ENCODE peak calls at places on chromosomes 7 and 10, in nine cellular contexts. B, Q, Y, X, A, V, G, R and L are unnamed samples.

GRCh38 chr7:98217623-98218582 is 6.7 kb downstream of the BHLHA15 start:
- DNase-seq in B (no peak), Q (peak; percentile 37), Y (peak; percentile 46), X (no peak), A (no peak), V (no peak), G (no peak), R (no peak), L (no peak)

GRCh38 chr7:44052771-44053365 is 8.4 kb downstream of the DBNL start:
- DNase-seq in B (no peak), Q (no peak), Y (peak; percentile 18), X (no peak), A (no peak), V (no peak), G (no peak), R (no peak), L (peak; percentile 14)

GRCh38 chr10:120948889-120949382 is 97.8 kb downstream of the WDR11 start:
- DNase-seq in B (no peak), Q (peak; percentile 56), Y (peak; percentile 73), X (peak; percentile 68), A (peak; percentile 52), V (peak; percentile 65), G (peak; percentile 67), R (peak; percentile 86), L (peak; percentile 88)

GRCh38 chr7:30074422-30075030 is 46.3 kb downstream of the PLEKHA8 start:
- DNase-seq in B (no peak), Q (no peak), Y (no peak), X (no peak), A (no peak), V (peak; percentile 70), G (no peak), R (peak; percentile 79), L (no peak)

GRCh38 chr10:60627778-60628773 is 150.2 kb upstream of the CDK1 start:
- DNase-seq in B (no peak), Q (no peak), Y (no peak), X (no peak), A (no peak), V (no peak), G (no peak), R (no peak), L (no peak)

GRCh38 chr10:132675031-132675740 is 110.8 kb downstream of the NKX6-2 start:
- DNase-seq in B (no peak), Q (no peak), Y (peak; percentile 15), X (no peak), A (no peak), V (no peak), G (no peak), R (no peak), L (no peak)

GRCh38 chr10:28105561-28105960 is 106.7 kb upstream of the ODAD2 start:
- DNase-seq in B (no peak), Q (no peak), Y (no peak), X (no peak), A (no peak), V (no peak), G (no peak), R (no peak), L (no peak)

GRCh38 chr10:118107040-118107439 is 60.3 kb upstream of the RAB11FIP2 start:
- DNase-seq in B (no peak), Q (no peak), Y (no peak), X (no peak), A (no peak), V (no peak), G (no peak), R (no peak), L (no peak)

GRCh38 chr7:2738766-2739549 is 51.0 kb downstream of the AMZ1 start:
- DNase-seq in B (no peak), Q (no peak), Y (no peak), X (no peak), A (no peak), V (no peak), G (no peak), R (no peak), L (no peak)

GRCh38 chr7:115241151-115241550 is 319.3 kb downstream of the MDFIC start:
- DNase-seq in B (no peak), Q (no peak), Y (no peak), X (no peak), A (no peak), V (no peak), G (no peak), R (no peak), L (no peak)

GRCh38 chr10:92291610-92291859 is 568 bp downstream of the MARCHF5 start:
- DNase-seq in B (no peak), Q (no peak), Y (no peak), X (no peak), A (peak; percentile 7), V (no peak), G (no peak), R (no peak), L (no peak)

GRCh38 chr10:71744897-71745658 is 25.5 kb upstream of the C10orf105 start:
- DNase-seq in B (no peak), Q (no peak), Y (peak; percentile 40), X (peak; percentile 17), A (no peak), V (no peak), G (no peak), R (no peak), L (no peak)

GRCh38 chr10:77393411-77393810 is 244.2 kb downstream of the KCNMA1 start:
- DNase-seq in B (no peak), Q (no peak), Y (no peak), X (no peak), A (no peak), V (no peak), G (no peak), R (no peak), L (no peak)
- H3K27ac ChIP-seq in B (no peak overlapping the region), Q (no peak overlapping the region), Y (no peak overlapping the region), X (no peak overlapping the region), A (peak overlapping the region; percentile 50), V (peak overlapping the region; percentile 84), G (no peak overlapping the region), R (no peak overlapping the region), L (no peak overlapping the region)

GRCh38 chr7:128900237-128900636 is 10.3 kb downstream of the KCP start:
- DNase-seq in B (no peak), Q (no peak), Y (no peak), X (no peak), A (no peak), V (no peak), G (no peak), R (no peak), L (no peak)
- H3K4me3 ChIP-seq in B (no peak overlapping the region), Q (no peak overlapping the region), Y (no peak overlapping the region), X (no peak overlapping the region), A (no peak overlapping the region), V (no peak overlapping the region), G (no peak overlapping the region), R (no peak overlapping the region), L (no peak overlapping the region)

DNA sequence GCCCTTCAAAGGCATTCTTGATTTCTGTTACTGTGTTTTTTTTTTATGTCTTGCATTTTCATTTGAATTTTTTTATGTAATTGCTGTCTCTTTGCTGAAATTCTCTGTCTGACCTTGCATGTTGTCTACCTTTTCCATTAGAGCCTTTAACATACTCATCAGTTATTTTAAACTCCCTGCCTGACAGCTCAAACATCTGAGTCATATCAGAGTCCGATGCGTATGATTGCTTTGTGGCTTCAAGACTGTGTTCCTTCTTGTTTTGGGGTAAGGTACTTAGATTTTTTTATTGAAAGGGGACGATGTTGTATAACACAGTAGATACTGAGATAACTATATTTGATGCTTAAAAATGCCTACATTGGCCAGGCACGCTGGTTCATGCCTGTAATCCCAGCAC is 9.7 kb upstream of the TARP start:
- DNase-seq in B (no peak), Q (no peak), Y (no peak), X (no peak), A (no peak), V (peak; percentile 13), G (no peak), R (no peak), L (no peak)
- H3K27ac ChIP-seq in B (no peak overlapping the region), Q (no peak overlapping the region), Y (no peak overlapping the region), X (no peak overlapping the region), A (no peak overlapping the region), V (no peak overlapping the region), G (no peak overlapping the region), R (no peak overlapping the region), L (no peak overlapping the region)

DNA sequence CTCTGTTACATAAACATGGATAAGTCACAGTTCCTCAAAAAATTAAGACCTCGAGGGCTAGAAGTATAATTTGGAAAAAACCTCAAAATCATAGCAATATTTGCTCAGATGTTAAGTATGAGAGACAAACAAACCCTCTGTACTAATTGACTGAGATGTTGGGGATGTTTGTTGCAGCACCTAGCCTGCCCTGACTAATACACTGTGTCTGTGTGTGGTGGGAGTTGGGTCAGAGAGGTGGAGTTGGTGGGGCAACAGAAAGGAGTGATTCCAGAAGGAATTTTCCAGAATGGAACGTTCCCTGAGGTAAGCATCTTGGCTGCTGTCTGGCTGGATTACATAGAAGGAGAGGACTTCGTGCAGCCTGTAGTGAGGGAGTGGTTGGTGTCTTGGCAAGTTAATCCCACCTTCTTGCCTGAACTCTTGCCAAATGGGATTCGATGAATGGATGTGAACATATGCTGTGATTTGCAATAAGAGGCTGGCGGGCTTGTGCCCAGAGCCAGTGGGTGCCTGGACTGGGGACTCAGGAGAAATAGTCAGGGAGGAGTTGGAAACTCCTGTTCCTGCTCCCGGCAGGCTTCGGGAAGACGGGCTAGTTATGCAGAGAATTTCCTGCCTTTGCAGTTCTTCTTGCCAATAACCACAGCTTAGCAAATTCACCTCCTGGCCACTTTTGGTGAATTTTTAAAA is 9.3 kb upstream of the FAM180A start:
- DNase-seq in B (no peak), Q (no peak), Y (no peak), X (no peak), A (no peak), V (no peak), G (no peak), R (no peak), L (peak; percentile 32)
- H3K4me3 ChIP-seq in B (no peak overlapping the region), Q (peak overlapping the region; percentile 29), Y (peak overlapping the region; percentile 39), X (no peak overlapping the region), A (no peak overlapping the region), V (no peak overlapping the region), G (no peak overlapping the region), R (no peak overlapping the region), L (peak overlapping the region; percentile 12)

GRCh38 chr10:29807407-29807806 is 172.6 kb upstream of the SVIL start:
- DNase-seq in B (no peak), Q (no peak), Y (no peak), X (no peak), A (peak; percentile 59), V (peak; percentile 65), G (no peak), R (no peak), L (no peak)

GRCh38 chr10:29805134-29805691 is 170.4 kb upstream of the SVIL start:
- DNase-seq in B (no peak), Q (no peak), Y (peak; percentile 75), X (no peak), A (no peak), V (no peak), G (no peak), R (no peak), L (no peak)

GRCh38 chr10:29798876-29799690 is 164.3 kb upstream of the SVIL start:
- DNase-seq in B (no peak), Q (no peak), Y (no peak), X (no peak), A (no peak), V (no peak), G (no peak), R (no peak), L (no peak)

GRCh38 chr10:29806350-29806788 is 171.6 kb upstream of the SVIL start:
- DNase-seq in B (no peak), Q (no peak), Y (no peak), X (no peak), A (no peak), V (peak; percentile 45), G (no peak), R (no peak), L (no peak)

GRCh38 chr10:29804025-29804852 is 169.5 kb upstream of the SVIL start:
- DNase-seq in B (no peak), Q (no peak), Y (peak; percentile 75), X (peak; percentile 75), A (peak; percentile 92), V (peak; percentile 97), G (no peak), R (no peak), L (no peak)
- H3K27ac ChIP-seq in B (no peak overlapping the region), Q (no peak overlapping the region), Y (peak overlapping the region; percentile 98), X (peak overlapping the region; percentile 4), A (peak overlapping the region; percentile 89), V (peak overlapping the region; percentile 100), G (no peak overlapping the region), R (no peak overlapping the region), L (no peak overlapping the region)